ENCODE peak calls at places on chromosomes 13 and 19, in four cellular contexts. T, K, Y and R are unnamed samples.

GRCh38 chr13:101706651-101707050 is 254.2 kb downstream of the ITGBL1 start:
- DNase-seq in T (no peak), K (no peak), Y (peak), R (no peak)

GRCh38 chr13:109385161-109385560 is 401.2 kb downstream of the IRS2 start:
- DNase-seq in T (no peak), K (no peak), Y (no peak), R (no peak)

GRCh38 chr19:18765224-18765623 is 25.9 kb downstream of the COMP start:
- DNase-seq in T (no peak), K (no peak), Y (no peak), R (no peak)

GRCh38 chr19:36819130-36819630 is 19.0 kb downstream of the ZNF790 start:
- DNase-seq in T (no peak), K (no peak), Y (no peak), R (no peak)

GRCh38 chr19:52094526-52094925 is 1.0 kb downstream of the ZNF841 start:
- DNase-seq in T (no peak), K (peak), Y (no peak), R (no peak)

GRCh38 chr13:72696590-72696989 is 30.8 kb downstream of the MZT1 start:
- DNase-seq in T (no peak), K (no peak), Y (no peak), R (no peak)

GRCh38 chr19:1469200-1469935 is 9.6 kb downstream of the C19orf25 start:
- DNase-seq in T (no peak), K (no peak), Y (no peak), R (no peak)

GRCh38 chr13:95002968-95003813 is 290.8 kb upstream of the SOX21 start:
- DNase-seq in T (no peak), K (no peak), Y (no peak), R (peak)

GRCh38 chr13:44364601-44365000 is 9.0 kb upstream of the SERP2 start:
- DNase-seq in T (no peak), K (no peak), Y (peak), R (no peak)

GRCh38 chr13:76314495-76314894 is 571.7 kb downstream of the KCTD12 start:
- DNase-seq in T (no peak), K (no peak), Y (no peak), R (no peak)

GRCh38 chr19:30326076-30326710 is 46.0 kb upstream of the ZNF536 start:
- DNase-seq in T (no peak), K (no peak), Y (no peak), R (no peak)

GRCh38 chr13:25095862-25096453 is at the start of gene PABPC3:
- DNase-seq in T (no peak), K (no peak), Y (no peak), R (no peak)

GRCh38 chr13:19782049-19782726 is 557 bp downstream of the PSPC1 start:
- DNase-seq in T (peak), K (peak), Y (peak), R (peak)

GRCh38 chr13:72146816-72147215 is 279.8 kb upstream of the DACH1 start:
- DNase-seq in T (no peak), K (no peak), Y (no peak), R (no peak)

GRCh38 chr13:50842711-50843255 is 709 bp downstream of the DLEU7 start:
- DNase-seq in T (no peak), K (no peak), Y (no peak), R (no peak)

GRCh38 chr13:112893570-112894422 is 75.2 kb upstream of the MCF2L start:
- DNase-seq in T (no peak), K (peak), Y (peak), R (peak)

GRCh38 chr13:64928704-64929499 is 2301.2 kb downstream of the PCDH9 start:
- DNase-seq in T (peak), K (no peak), Y (peak), R (peak)

GRCh38 chr19:43586346-43586745 is 9.6 kb downstream of the IRGQ start:
- DNase-seq in T (no peak), K (no peak), Y (no peak), R (no peak)

GRCh38 chr13:97975280-97975850 is 21.9 kb downstream of the IPO5 start:
- DNase-seq in T (no peak), K (no peak), Y (no peak), R (no peak)

DNA sequence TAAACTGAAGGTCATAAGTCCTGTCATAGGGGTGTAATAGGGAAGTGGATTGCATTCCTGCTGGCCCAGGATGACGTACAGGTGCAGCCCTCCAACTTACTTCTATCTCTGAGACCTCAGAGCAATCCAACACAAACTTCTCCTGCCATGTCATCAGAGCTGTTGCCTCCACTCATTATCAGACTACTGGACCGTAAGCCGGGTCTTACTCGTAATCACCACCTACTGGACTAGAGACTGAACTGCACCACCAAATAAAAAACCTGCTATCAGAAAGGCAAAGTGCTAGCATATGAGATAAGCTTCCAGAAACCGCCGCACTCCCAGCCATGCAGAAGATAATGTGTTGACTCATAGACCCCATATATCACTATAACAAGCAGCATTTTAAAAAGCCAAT is 102.1 kb downstream of the SLITRK1 start:
- DNase-seq in T (peak), K (no peak), Y (peak), R (no peak)
- TF ChIP-seq CTCF in T (peak), K (peak), Y (peak), R (peak)

GRCh38 chr13:30112602-30113435 is 194.5 kb downstream of the KATNAL1 start:
- DNase-seq in T (peak), K (peak), Y (peak), R (peak)
- TF ChIP-seq CTCF in T (peak), K (peak), Y (peak), R (peak)

GRCh38 chr19:45881909-45882528 is 3.9 kb downstream of the IRF2BP1 start:
- DNase-seq in T (no peak), K (no peak), Y (no peak), R (no peak)

GRCh38 chr19:45882652-45883585 is 3.0 kb downstream of the IRF2BP1 start:
- DNase-seq in T (peak), K (peak), Y (peak), R (peak)

GRCh38 chr19:45883881-45884681 is 1.9 kb downstream of the IRF2BP1 start:
- DNase-seq in T (no peak), K (no peak), Y (no peak), R (no peak)

GRCh38 chr19:45884682-45885555 is 1.0 kb downstream of the IRF2BP1 start:
- DNase-seq in T (no peak), K (no peak), Y (no peak), R (peak)

DNA sequence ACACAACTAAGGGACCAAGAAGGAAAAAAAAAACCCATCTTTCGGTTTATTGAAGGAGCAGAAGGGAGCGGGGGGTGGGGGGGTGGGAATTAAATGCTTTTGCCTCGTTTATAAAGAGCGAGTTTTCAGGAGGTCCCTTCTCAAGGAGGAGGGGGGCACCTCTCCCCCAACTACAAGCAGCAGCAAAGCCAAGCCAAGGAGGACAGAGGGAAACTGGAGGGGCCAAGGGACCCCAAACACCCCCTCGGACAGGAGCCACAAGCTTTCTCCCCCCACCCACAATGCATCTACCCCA is 2.4 kb downstream of the IRF2BP1 start:
- DNase-seq in T (no peak), K (no peak), Y (no peak), R (no peak)
- TF ChIP-seq CTCF in T (no peak), K (peak), Y (no peak), R (no peak)

GRCh38 chr13:38582133-38582532 is 104.7 kb upstream of the FREM2 start:
- DNase-seq in T (peak), K (peak), Y (peak), R (peak)
- TF ChIP-seq CTCF in T (peak), K (peak), Y (peak), R (peak)

DNA sequence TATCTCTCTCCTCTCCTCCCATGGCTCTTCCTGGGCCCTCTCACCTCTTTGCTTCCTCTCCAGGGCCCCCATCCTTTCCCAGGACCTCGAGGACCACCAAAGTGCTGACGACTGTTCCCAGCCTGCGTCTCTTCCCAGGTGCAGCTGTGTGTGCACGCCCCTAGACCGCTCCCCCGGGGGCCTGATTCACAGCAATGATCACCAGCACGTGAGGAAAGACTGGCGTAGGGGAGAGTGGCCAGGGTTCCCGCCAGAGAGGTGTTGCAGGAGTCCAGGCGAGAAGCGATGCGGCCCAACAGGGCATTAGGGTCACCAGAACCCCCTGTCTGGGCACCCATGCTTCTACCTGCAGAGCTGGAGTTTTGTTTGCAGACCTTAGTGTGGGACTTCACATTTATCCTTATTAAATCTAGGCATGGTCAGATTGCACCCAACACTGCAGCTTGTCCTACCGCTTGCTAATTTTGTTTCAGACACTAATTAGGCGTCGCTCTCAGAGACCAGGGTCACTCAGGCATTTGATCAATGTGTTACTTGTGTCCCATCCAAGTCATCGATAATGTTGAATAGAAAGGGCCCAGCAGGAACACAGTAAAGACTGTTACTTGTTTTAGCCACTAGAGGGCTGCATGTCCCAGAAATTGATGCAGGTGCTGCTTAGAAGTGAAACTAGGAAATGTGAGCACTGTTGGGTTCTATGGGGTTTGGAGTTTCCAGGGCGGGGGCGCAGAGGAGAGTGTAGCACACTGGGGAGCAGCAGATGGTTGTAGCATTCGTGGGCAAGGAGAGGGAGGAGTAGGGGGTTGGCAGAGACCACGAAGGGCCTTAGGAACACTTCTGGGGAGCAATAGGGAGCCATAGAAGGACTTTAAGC is 53.2 kb downstream of the CDADC1 start:
- DNase-seq in T (peak), K (peak), Y (peak), R (peak)
- TF ChIP-seq CTCF in T (peak), K (peak), Y (peak), R (peak)

GRCh38 chr19:4660181-4660791 is 9.9 kb downstream of the MYDGF start:
- DNase-seq in T (no peak), K (no peak), Y (no peak), R (no peak)
- TF ChIP-seq CTCF in T (peak), K (no peak), Y (peak), R (peak)